ENCODE peak calls at places on chromosomes 4 and X, in five cellular contexts. P is GM20000, I is esophagus muscularis mucosa, A is PC-9, B is cardiac fibroblast. Y is an unnamed sample.

GRCh38 chr4:42371306-42372063 is 25.8 kb upstream of the SHISA3 start:
- DNase-seq in P (peak; percentile 75), I (no peak), A (no peak), B (peak; percentile 83), Y (peak; percentile 9)

GRCh38 chr4:165383757-165384156 is 4.9 kb downstream of the CPE start:
- DNase-seq in P (no peak), I (no peak), A (no peak), B (no peak), Y (peak; percentile 83)

GRCh38 chrX:148609766-148610698 is 109.6 kb downstream of the AFF2 start:
- DNase-seq in P (peak; percentile 4), I (no peak), A (no peak), B (no peak), Y (peak; percentile 57)

GRCh38 chrX:13007519-13008188 is 32.7 kb downstream of the TMSB4X start:
- DNase-seq in P (no peak), I (no peak), A (no peak), B (peak; percentile 61), Y (peak; percentile 84)

GRCh38 chrX:106436695-106437094 is 175.1 kb upstream of the RADX start:
- DNase-seq in P (no peak), I (no peak), A (no peak), B (no peak), Y (no peak)

GRCh38 chr4:41257257-41257900 is 651 bp downstream of the UCHL1 start:
- DNase-seq in P (peak; percentile 55), I (no peak), A (peak; percentile 88), B (peak; percentile 49), Y (no peak)

GRCh38 chr4:108160741-108161352 is 7.9 kb downstream of the LEF1 start:
- DNase-seq in P (no peak), I (no peak), A (no peak), B (no peak), Y (no peak)

GRCh38 chr4:1569461-1570151 is 114.5 kb downstream of the FAM53A start:
- DNase-seq in P (no peak), I (no peak), A (no peak), B (no peak), Y (no peak)

GRCh38 chr4:106529348-106530033 is 160.9 kb upstream of the GIMD1 start:
- DNase-seq in P (no peak), I (no peak), A (peak; percentile 1), B (peak; percentile 65), Y (peak; percentile 82)

GRCh38 chr4:153071953-153072622 is 132.2 kb upstream of the TRIM2 start:
- DNase-seq in P (no peak), I (no peak), A (no peak), B (no peak), Y (peak; percentile 48)

GRCh38 chr4:39627413-39627812 is 11.3 kb downstream of the SMIM14 start:
- DNase-seq in P (no peak), I (no peak), A (no peak), B (no peak), Y (no peak)

GRCh38 chr4:69881173-69881773 is 21.3 kb upstream of the SULT1E1 start:
- DNase-seq in P (peak; percentile 29), I (no peak), A (no peak), B (peak; percentile 62), Y (peak; percentile 27)

GRCh38 chr4:39699676-39700409 is 1.9 kb downstream of the UBE2K start:
- DNase-seq in P (no peak), I (no peak), A (no peak), B (peak; percentile 63), Y (peak; percentile 31)

GRCh38 chrX:153981771-153982533 is 9.4 kb downstream of the TMEM187 start:
- DNase-seq in P (no peak), I (no peak), A (no peak), B (no peak), Y (no peak)

GRCh38 chrX:134753185-134754008 is 95.1 kb upstream of the PLAC1 start:
- DNase-seq in P (no peak), I (no peak), A (no peak), B (peak; percentile 74), Y (peak; percentile 19)

GRCh38 chr4:36493240-36493639 is 211.8 kb downstream of the DTHD1 start:
- DNase-seq in P (no peak), I (no peak), A (no peak), B (no peak), Y (no peak)

GRCh38 chrX:1657367-1658082 is 42.7 kb downstream of the ASMT start:
- DNase-seq in P (peak; percentile 61), I (no peak), A (no peak), B (peak; percentile 50), Y (peak; percentile 82)

GRCh38 chr4:102723511-102723910 is 37.3 kb downstream of the MANBA start:
- DNase-seq in P (no peak), I (no peak), A (no peak), B (no peak), Y (no peak)

GRCh38 chr4:107897823-107898222 is 33.5 kb upstream of the CYP2U1 start:
- DNase-seq in P (no peak), I (no peak), A (no peak), B (no peak), Y (no peak)

GRCh38 chr4:13481569-13481968 is 2.6 kb downstream of the RAB28 start:
- DNase-seq in P (no peak), I (no peak), A (no peak), B (peak; percentile 79), Y (peak; percentile 58)

GRCh38 chr4:155602351-155603140 is 64.1 kb upstream of the GUCY1A1 start:
- DNase-seq in P (no peak), I (no peak), A (peak; percentile 28), B (no peak), Y (peak; percentile 76)

GRCh38 chrX:119008122-119008744 is 33.8 kb downstream of the LONRF3 start:
- DNase-seq in P (peak; percentile 18), I (no peak), A (peak; percentile 23), B (peak; percentile 44), Y (no peak)

GRCh38 chr4:128601992-128602695 is 207.4 kb upstream of the JADE1 start:
- DNase-seq in P (no peak), I (no peak), A (no peak), B (peak; percentile 66), Y (no peak)

GRCh38 chr4:133147922-133148689 is 988 bp upstream of the PCDH10 start:
- DNase-seq in P (peak; percentile 9), I (no peak), A (no peak), B (peak; percentile 44), Y (no peak)
- TF ChIP-seq CTCF in P (no peak), I (peak; percentile 17), A (no peak), B (no peak), Y (no peak)

DNA sequence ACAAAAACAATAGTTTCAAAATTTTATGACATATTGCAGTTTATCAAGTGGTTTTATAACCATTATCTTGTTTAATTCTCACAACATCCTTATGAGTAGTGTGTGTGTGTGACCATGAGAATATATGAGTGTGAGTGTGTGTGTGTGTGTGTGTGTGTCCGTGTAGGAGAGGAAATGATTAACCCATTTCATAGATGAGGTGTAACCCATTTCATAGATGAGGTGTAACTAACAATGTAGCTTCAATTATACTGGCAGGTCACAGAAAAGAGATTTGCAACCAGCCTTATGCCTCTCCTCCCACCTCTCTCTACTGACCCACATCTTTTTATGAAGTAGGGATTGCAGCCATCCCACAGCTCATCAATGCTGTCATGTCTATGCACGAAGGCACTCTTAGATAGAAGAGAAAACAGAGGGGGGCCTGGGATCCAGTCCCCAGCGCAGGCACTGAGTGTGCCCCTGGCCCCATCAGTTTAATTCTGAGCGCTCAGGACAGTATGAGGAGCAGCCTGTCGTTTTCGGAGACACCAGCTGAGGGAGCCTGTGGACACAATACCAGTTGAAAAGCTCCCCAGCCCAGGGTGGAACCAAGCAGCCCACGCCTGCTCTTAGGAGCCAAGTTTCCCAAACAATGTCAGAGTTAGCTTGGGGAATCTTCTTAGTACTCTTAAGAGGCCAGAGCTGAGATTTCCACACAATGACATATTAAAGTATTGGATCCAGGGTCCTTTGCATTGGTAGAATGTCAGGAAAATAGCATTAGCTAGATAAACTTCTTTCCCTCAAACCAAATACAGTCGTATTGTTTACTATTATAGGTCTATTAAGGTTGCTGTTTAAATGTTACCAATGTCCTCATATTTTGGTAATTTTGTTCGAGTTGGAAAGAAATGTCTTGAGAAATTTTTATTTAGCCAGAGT is 88.6 kb downstream of the PALLD start:
- DNase-seq in P (peak; percentile 36), I (no peak), A (peak; percentile 60), B (peak; percentile 92), Y (peak; percentile 83)
- TF ChIP-seq CTCF in P (peak; percentile 43), I (peak; percentile 88), A (peak; percentile 37), B (peak; percentile 82), Y (peak; percentile 87)

DNA sequence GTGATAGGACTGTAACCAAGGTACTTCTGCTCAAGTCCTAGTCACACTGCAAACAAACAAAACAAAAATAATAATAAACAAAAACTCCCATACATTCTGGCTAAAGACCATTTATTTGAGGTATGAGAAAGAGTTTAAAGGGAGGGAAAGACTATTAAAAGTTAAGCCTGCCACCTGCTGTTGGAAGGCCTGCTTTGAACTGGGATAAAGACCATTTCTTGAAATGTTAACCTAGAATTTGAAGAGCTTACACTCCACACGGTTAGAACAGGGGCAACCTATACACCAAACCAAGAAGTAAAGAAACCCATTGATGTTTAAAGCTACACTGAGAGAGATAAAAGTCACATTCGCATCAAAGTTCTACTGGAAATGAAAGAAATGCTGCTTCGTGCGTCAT is 548.7 kb upstream of the DIPK2B start:
- DNase-seq in P (no peak), I (no peak), A (no peak), B (peak; percentile 48), Y (no peak)
- TF ChIP-seq CTCF in P (no peak), I (peak; percentile 43), A (no peak), B (no peak), Y (peak; percentile 40)

GRCh38 chr4:147933316-147933715 is 201.4 kb downstream of the ARHGAP10 start:
- DNase-seq in P (no peak), I (no peak), A (no peak), B (peak; percentile 17), Y (no peak)
- TF ChIP-seq CTCF in P (no peak), I (no peak), A (no peak), B (peak; percentile 6), Y (no peak)

DNA sequence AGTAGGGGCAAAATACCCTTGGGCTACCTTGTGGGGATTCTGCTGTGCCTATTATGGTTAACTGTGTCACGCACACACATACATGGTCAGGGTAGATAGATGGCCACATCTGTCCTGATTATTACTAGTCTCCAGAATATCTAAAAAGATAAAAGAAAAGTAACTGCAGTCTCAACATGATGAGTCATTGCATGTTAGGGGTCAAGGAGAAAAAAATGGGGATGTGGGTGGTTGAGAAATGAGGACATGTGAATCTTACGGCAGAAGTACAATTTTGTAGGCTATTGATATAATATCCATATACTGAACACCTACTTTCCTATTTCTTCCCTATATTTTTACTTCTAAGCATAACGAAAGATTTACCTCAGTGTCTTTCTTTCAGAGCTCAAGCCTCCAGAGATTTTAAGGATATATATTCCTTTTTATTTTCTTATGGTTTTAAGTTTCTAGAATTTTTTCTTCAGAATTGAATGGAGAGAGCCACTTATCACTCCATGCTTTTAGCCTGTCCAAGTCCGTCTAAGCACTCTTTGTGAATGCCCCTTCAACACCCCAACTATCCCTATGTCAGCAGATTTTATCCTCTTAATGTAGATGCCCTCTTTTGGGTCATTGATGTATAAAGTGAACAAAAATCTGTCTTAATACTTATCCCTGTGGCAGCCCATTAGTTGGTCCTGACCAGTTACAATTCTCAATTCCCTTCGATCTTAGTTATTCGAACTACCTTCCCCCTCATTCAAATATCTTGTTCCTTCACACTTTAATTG is 642.2 kb downstream of the IQCM start:
- DNase-seq in P (no peak), I (no peak), A (no peak), B (peak; percentile 31), Y (no peak)
- TF ChIP-seq CTCF in P (no peak), I (no peak), A (no peak), B (no peak), Y (no peak)

DNA sequence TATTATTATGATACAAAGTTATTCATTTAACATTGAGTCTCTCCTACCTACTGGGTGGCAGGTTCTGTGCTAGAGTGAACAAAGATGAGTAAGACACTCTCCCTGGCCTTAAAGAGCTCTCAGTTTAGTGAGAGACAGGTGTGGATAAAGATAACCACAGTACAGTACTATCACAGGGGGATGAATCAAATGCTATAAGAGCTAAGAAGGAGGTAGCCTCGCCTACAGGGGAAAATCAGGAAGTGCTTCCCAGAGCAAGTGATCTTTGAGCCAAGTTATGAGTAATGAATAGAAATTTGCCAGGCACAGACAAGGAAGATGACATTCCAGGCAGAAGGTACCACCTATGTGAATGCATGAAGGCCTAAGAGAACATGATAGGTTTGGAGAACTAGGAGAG is 3.4 kb upstream of the IGBP1 start:
- DNase-seq in P (no peak), I (no peak), A (no peak), B (no peak), Y (peak; percentile 29)
- TF ChIP-seq CTCF in P (no peak), I (no peak), A (no peak), B (no peak), Y (peak; percentile 34)